ENCODE peak calls at places on chromosomes 16 and 17, in five cellular contexts. U, B, T, J and D are unnamed samples. For H3K27me3 and H3K4me1, the result is how much of the 10 kb centered on the place peaks cover.

GRCh38 chr16:47732806-47733150 is 271.6 kb downstream of the PHKB start:
- DNase-seq in U (no peak), B (no peak), T (no peak), J (no peak), D (no peak)

GRCh38 chr16:66520406-66521194 is 29.3 kb downstream of the TK2 start:
- DNase-seq in U (peak), B (no peak), T (peak), J (peak), D (peak)

GRCh38 chr17:50684612-50685333 is 22.9 kb downstream of the ANKRD40 start:
- DNase-seq in U (no peak), B (no peak), T (no peak), J (no peak), D (no peak)

GRCh38 chr16:55734665-55735064 is 78.9 kb downstream of the SLC6A2 start:
- DNase-seq in U (no peak), B (no peak), T (no peak), J (no peak), D (no peak)

GRCh38 chr17:72590882-72591499 is 470.2 kb downstream of the SOX9 start:
- DNase-seq in U (no peak), B (no peak), T (no peak), J (no peak), D (no peak)

GRCh38 chr17:32755045-32755805 is 121.7 kb downstream of the MYO1D start:
- DNase-seq in U (no peak), B (no peak), T (no peak), J (no peak), D (no peak)

GRCh38 chr16:12573730-12574383 is 229.8 kb downstream of the CPPED1 start:
- DNase-seq in U (peak), B (no peak), T (peak), J (no peak), D (peak)

GRCh38 chr16:30623558-30624283 is 13.5 kb upstream of the ZNF689 start:
- DNase-seq in U (no peak), B (no peak), T (no peak), J (no peak), D (no peak)

GRCh38 chr17:45640141-45640850 is 143.8 kb upstream of the CRHR1 start:
- DNase-seq in U (peak), B (peak), T (peak), J (peak), D (peak)

GRCh38 chr16:20763461-20764232 is at the start of gene ACSM3:
- DNase-seq in U (no peak), B (peak), T (no peak), J (no peak), D (peak)

GRCh38 chr17:38600906-38601305 is 4.8 kb downstream of the SRCIN1 start:
- DNase-seq in U (no peak), B (no peak), T (no peak), J (no peak), D (no peak)

GRCh38 chr17:14057591-14057990 is 11.7 kb upstream of the COX10 start:
- DNase-seq in U (no peak), B (no peak), T (no peak), J (no peak), D (no peak)

GRCh38 chr16:27718136-27718766 is 168.3 kb downstream of the KATNIP start:
- DNase-seq in U (no peak), B (no peak), T (no peak), J (no peak), D (no peak)

GRCh38 chr16:26765087-26765486 is 301.6 kb upstream of the C16orf82 start:
- DNase-seq in U (no peak), B (no peak), T (no peak), J (no peak), D (no peak)

GRCh38 chr16:20409398-20410152 is at the start of gene ACSM5:
- DNase-seq in U (peak), B (no peak), T (peak), J (peak), D (no peak)

GRCh38 chr16:87725596-87726235 is 40.1 kb downstream of the KLHDC4 start:
- DNase-seq in U (no peak), B (no peak), T (no peak), J (no peak), D (peak)

GRCh38 chr17:63826468-63827001 is 696 bp upstream of the PSMC5 start:
- DNase-seq in U (no peak), B (peak), T (peak), J (no peak), D (no peak)

GRCh38 chr16:85512716-85513115 is 100.4 kb upstream of the GSE1 start:
- DNase-seq in U (no peak), B (no peak), T (no peak), J (no peak), D (no peak)

GRCh38 chr16:78560997-78561396 is 461.5 kb downstream of the WWOX start:
- DNase-seq in U (no peak), B (no peak), T (no peak), J (no peak), D (no peak)

GRCh38 chr16:4917117-4917516 is 19.8 kb downstream of the PPL start:
- DNase-seq in U (no peak), B (no peak), T (no peak), J (no peak), D (no peak)

GRCh38 chr17:78399028-78399692 is 20.7 kb downstream of the PGS1 start:
- DNase-seq in U (peak), B (no peak), T (no peak), J (no peak), D (no peak)

GRCh38 chr17:58330544-58330996 is 2.0 kb upstream of the TSPOAP1 start:
- DNase-seq in U (no peak), B (no peak), T (peak), J (no peak), D (no peak)

GRCh38 chr17:35021520-35022380 is 41.4 kb downstream of the LIG3 start:
- DNase-seq in U (no peak), B (no peak), T (no peak), J (no peak), D (no peak)

GRCh38 chr17:9258115-9259020 is 237.1 kb downstream of the NTN1 start:
- DNase-seq in U (no peak), B (no peak), T (no peak), J (no peak), D (no peak)

GRCh38 chr17:83175551-83176271 is 96.3 kb downstream of the METRNL start:
- DNase-seq in U (no peak), B (no peak), T (no peak), J (no peak), D (peak)

GRCh38 chr16:69017036-69017783 is 88.2 kb upstream of the HAS3 start:
- DNase-seq in U (no peak), B (no peak), T (no peak), J (no peak), D (no peak)

GRCh38 chr17:47720754-47721533 is 12.1 kb upstream of the TBX21 start:
- DNase-seq in U (no peak), B (no peak), T (no peak), J (no peak), D (no peak)

GRCh38 chr16:85369741-85370528 is 243.2 kb upstream of the GSE1 start:
- DNase-seq in U (peak), B (peak), T (peak), J (no peak), D (peak)

GRCh38 chr17:55388842-55389241 is 32.8 kb downstream of the MMD start:
- DNase-seq in U (no peak), B (no peak), T (no peak), J (no peak), D (no peak)

GRCh38 chr16:87149051-87149450 is 168.1 kb downstream of the C16orf95 start:
- DNase-seq in U (no peak), B (no peak), T (no peak), J (no peak), D (no peak)

GRCh38 chr17:8391711-8392110 is 5.9 kb downstream of the RNF222 start:
- DNase-seq in U (no peak), B (no peak), T (no peak), J (no peak), D (no peak)

GRCh38 chr17:33560165-33560564 is 267.1 kb upstream of the ASIC2 start:
- DNase-seq in U (no peak), B (no peak), T (no peak), J (no peak), D (no peak)

GRCh38 chr17:56112086-56112485 is 41.2 kb upstream of the ANKFN1 start:
- DNase-seq in U (no peak), B (no peak), T (no peak), J (no peak), D (no peak)

GRCh38 chr16:31127182-31127581 is 8.3 kb downstream of the PRSS8 start:
- DNase-seq in U (no peak), B (no peak), T (no peak), J (no peak), D (no peak)

GRCh38 chr17:1915889-1916288 is 86.1 kb downstream of the RPA1 start:
- DNase-seq in U (no peak), B (no peak), T (no peak), J (no peak), D (no peak)

GRCh38 chr17:50037321-50038107 is 18.4 kb upstream of the ITGA3 start:
- DNase-seq in U (peak), B (peak), T (peak), J (no peak), D (peak)

DNA sequence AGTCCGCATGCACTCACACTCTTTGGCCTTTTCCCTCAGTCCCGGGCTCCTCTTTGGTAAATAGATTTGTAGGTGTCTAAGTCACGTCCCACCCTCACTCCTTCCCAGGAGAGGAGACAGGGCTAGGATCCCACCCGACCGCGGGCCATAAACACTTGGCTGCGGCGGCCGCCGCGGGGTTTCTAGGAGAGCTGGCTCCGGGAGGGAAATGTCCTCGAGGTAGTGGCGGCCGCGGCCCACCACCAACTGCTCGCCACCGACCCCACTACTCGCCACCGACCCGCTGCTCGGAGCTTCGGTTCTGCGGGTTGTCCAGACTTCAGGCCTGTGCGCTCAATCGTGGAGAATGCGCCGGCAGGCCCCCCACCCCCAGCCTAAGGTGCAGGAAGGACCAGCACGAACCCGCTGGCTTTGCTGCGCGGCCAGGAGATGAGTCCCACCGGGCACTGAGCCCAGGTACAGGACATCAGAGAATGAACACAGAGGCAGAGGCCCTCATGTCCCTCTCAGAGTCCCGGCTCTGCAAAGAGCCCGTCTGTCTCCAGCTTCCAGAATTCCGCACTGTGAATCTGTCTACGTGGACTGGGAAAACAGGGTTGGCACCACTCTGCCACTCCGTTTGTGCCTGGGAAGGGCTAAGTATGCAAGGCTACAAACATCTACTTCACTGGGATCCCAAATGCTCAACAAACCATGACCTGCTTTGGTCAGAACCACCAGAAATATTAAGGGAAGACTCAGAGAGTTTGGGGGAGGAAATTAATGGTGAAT is 2.5 kb downstream of the PRAC2 start:
- DNase-seq in U (no peak), B (no peak), T (no peak), J (no peak), D (no peak)
- H3K27me3 ChIP-seq in U (half or more), B (half or more), T (half or more), J (half or more), D (under half)

DNA sequence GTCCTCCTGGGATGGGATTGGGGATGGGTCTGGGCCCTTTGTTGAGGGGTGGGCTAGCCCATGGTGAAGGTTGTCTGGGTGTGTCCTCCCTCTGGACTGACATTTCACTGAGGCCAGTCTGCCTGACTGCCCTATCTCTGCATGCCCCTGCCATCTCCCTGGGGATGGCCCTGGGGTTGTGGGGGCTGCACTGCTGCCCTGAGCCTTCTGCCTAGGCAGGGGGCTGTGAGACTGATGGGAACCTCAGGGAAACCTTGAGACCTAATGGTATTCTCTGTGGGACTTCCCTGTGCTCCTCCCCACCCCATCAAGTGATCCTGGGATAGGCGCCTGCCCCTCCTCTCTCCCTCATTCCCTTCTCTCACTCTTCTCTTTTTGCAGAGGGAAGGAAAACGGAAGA is 19.9 kb downstream of the RAI1 start:
- DNase-seq in U (no peak), B (no peak), T (no peak), J (no peak), D (no peak)
- H3K4me1 ChIP-seq in U (half or more), B (under half), T (half or more), J (half or more), D (under half)

GRCh38 chr16:84087461-84088151 is 29.1 kb downstream of the MBTPS1 start:
- DNase-seq in U (no peak), B (no peak), T (no peak), J (no peak), D (no peak)
- H3K27ac ChIP-seq in U (peak), B (no peak), T (peak), J (no peak), D (no peak)

GRCh38 chr17:36932383-36933173 is 4.7 kb upstream of the LHX1 start:
- DNase-seq in U (no peak), B (no peak), T (no peak), J (no peak), D (no peak)

GRCh38 chr17:36928450-36929125 is 8.7 kb upstream of the LHX1 start:
- DNase-seq in U (no peak), B (no peak), T (no peak), J (no peak), D (no peak)

GRCh38 chr17:36931096-36931696 is 6.1 kb upstream of the LHX1 start:
- DNase-seq in U (no peak), B (no peak), T (no peak), J (no peak), D (no peak)

GRCh38 chr17:36931697-36932382 is 5.4 kb upstream of the LHX1 start:
- DNase-seq in U (no peak), B (no peak), T (no peak), J (no peak), D (no peak)

DNA sequence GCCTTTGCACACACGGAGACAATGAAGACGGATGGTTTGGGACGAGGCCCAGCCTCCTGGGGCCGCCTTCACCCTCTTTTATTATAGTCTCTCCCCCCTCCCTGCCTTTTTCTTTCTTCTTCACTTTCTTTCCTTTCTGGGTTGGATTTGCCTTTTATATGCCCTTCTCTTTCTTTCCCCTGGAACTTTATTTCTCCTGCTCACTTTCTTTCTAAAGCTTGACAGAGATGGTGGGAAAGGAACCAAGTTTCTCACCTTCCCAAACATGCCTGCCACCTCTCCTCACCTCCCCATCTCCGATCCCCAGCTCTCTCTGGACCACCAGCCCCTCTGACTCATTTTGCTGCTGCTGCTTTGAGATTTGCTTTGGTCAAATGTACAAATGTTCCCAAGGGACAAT is 6.8 kb upstream of the LHX1 start:
- DNase-seq in U (no peak), B (no peak), T (no peak), J (no peak), D (no peak)
- H3K27me3 ChIP-seq in U (half or more), B (under half), T (half or more), J (half or more), D (under half)

GRCh38 chr16:23195415-23195978 is 13.0 kb downstream of the SCNN1G start:
- DNase-seq in U (no peak), B (no peak), T (no peak), J (no peak), D (no peak)
- H3K4me1 ChIP-seq in U (under half), B (under half), T (under half), J (under half), D (under half)

GRCh38 chr17:81517339-81518112 is 4.9 kb upstream of the ACTG1 start:
- DNase-seq in U (peak), B (no peak), T (no peak), J (no peak), D (no peak)

GRCh38 chr17:81518785-81519283 is 6.2 kb upstream of the ACTG1 start:
- DNase-seq in U (peak), B (no peak), T (peak), J (no peak), D (peak)

GRCh38 chr17:81520021-81520894 is 7.7 kb upstream of the ACTG1 start:
- DNase-seq in U (no peak), B (no peak), T (no peak), J (no peak), D (no peak)

GRCh38 chr17:81518113-81518784 is 5.7 kb upstream of the ACTG1 start:
- DNase-seq in U (no peak), B (no peak), T (no peak), J (no peak), D (no peak)

DNA sequence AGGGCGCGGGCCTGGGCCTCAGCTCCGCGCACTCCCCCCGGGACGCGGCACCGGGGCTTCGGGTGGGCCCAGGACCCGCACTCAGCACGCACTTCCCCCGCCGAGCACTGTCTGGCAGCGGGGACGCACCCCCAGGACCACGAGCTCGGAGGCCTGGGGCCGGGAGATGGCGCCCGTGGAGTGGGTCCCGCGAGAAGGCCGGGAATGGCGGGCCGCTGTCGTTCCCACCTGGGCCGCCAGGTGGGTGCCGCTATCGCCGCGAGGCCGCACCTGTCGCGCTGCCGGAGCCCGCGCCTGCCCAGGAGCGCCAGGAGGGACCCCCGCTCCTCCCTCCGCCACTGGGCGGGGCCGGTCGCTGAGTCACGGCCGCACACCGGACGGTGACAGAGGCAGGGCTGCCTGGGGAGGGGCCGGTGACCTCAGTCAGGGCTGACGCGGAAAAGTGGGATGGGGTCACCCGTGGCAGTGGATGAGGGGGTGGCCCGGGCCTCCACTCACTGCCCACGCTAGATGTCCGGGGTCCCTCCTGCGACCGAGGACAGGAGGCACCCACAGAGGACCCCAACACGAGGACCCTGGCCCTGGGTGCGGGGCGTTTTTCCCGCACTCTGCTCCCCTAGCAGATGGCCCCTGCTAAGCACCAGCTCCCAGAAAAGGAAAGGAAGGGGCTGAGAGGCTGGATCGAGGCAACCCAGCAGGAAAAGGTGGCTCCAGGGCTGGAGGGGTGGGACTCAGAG is 6.9 kb upstream of the ACTG1 start:
- DNase-seq in U (peak), B (peak), T (no peak), J (no peak), D (peak)
- H3K27ac ChIP-seq in U (peak), B (peak), T (peak), J (no peak), D (peak)

GRCh38 chr16:67649494-67649931 is 4.6 kb downstream of the CARMIL2 start:
- DNase-seq in U (peak), B (no peak), T (no peak), J (no peak), D (peak)
- H3K27me3 ChIP-seq in U (half or more), B (under half), T (half or more), J (half or more), D (under half)